ENCODE peak calls at places on chromosomes 13 and 19, in five cellular contexts. One of them, this sample, is unnamed.

GRCh38 chr19:17496337-17496997 is 15.0 kb upstream of the PGLS start:
- DNase-seq in CD8-positive, alpha-beta memory T cell: peak
- DNase-seq in sigmoid colon: peak
- DNase-seq in left ventricle myocardium inferior: peak
- DNase-seq in choroid plexus epithelial cell: peak
- DNase-seq in this sample: peak

GRCh38 chr13:24389506-24389905 is 80.1 kb downstream of the C1QTNF9 start:
- DNase-seq in CD8-positive, alpha-beta memory T cell: no peak
- DNase-seq in sigmoid colon: no peak
- DNase-seq in left ventricle myocardium inferior: no peak
- DNase-seq in choroid plexus epithelial cell: no peak
- DNase-seq in this sample: no peak

GRCh38 chr13:111945086-111945485 is 121.9 kb upstream of the SOX1 start:
- DNase-seq in CD8-positive, alpha-beta memory T cell: no peak
- DNase-seq in sigmoid colon: no peak
- DNase-seq in left ventricle myocardium inferior: no peak
- DNase-seq in choroid plexus epithelial cell: no peak
- DNase-seq in this sample: no peak

GRCh38 chr19:23520441-23520840 is 125.2 kb upstream of the ZNF91 start:
- DNase-seq in CD8-positive, alpha-beta memory T cell: no peak
- DNase-seq in sigmoid colon: no peak
- DNase-seq in left ventricle myocardium inferior: no peak
- DNase-seq in choroid plexus epithelial cell: no peak
- DNase-seq in this sample: no peak

GRCh38 chr13:78712866-78713265 is 53.9 kb upstream of the OBI1 start:
- DNase-seq in CD8-positive, alpha-beta memory T cell: no peak
- DNase-seq in sigmoid colon: no peak
- DNase-seq in left ventricle myocardium inferior: no peak
- DNase-seq in choroid plexus epithelial cell: no peak
- DNase-seq in this sample: no peak

GRCh38 chr13:37918116-37919100 is 48.8 kb upstream of the TRPC4 start:
- DNase-seq in CD8-positive, alpha-beta memory T cell: no peak
- DNase-seq in sigmoid colon: no peak
- DNase-seq in left ventricle myocardium inferior: no peak
- DNase-seq in choroid plexus epithelial cell: no peak
- DNase-seq in this sample: no peak

GRCh38 chr13:39249971-39250370 is 211.7 kb downstream of the NHLRC3 start:
- DNase-seq in CD8-positive, alpha-beta memory T cell: no peak
- DNase-seq in sigmoid colon: no peak
- DNase-seq in left ventricle myocardium inferior: no peak
- DNase-seq in choroid plexus epithelial cell: no peak
- DNase-seq in this sample: no peak

GRCh38 chr19:6765738-6766356 is 1.4 kb downstream of the SH2D3A start:
- DNase-seq in CD8-positive, alpha-beta memory T cell: no peak
- DNase-seq in sigmoid colon: no peak
- DNase-seq in left ventricle myocardium inferior: no peak
- DNase-seq in choroid plexus epithelial cell: no peak
- DNase-seq in this sample: no peak

GRCh38 chr19:18737954-18738351 is 53.2 kb downstream of the COMP start:
- DNase-seq in CD8-positive, alpha-beta memory T cell: no peak
- DNase-seq in sigmoid colon: no peak
- DNase-seq in left ventricle myocardium inferior: no peak
- DNase-seq in choroid plexus epithelial cell: no peak
- DNase-seq in this sample: no peak

GRCh38 chr19:6476155-6476895 is 5.3 kb downstream of the DENND1C start:
- DNase-seq in CD8-positive, alpha-beta memory T cell: peak
- DNase-seq in sigmoid colon: no peak
- DNase-seq in left ventricle myocardium inferior: peak
- DNase-seq in choroid plexus epithelial cell: peak
- DNase-seq in this sample: peak

GRCh38 chr13:70723732-70724131 is 615.5 kb upstream of the KLHL1 start:
- DNase-seq in CD8-positive, alpha-beta memory T cell: no peak
- DNase-seq in sigmoid colon: no peak
- DNase-seq in left ventricle myocardium inferior: no peak
- DNase-seq in choroid plexus epithelial cell: peak
- DNase-seq in this sample: no peak

GRCh38 chr13:26095338-26095737 is 43.5 kb upstream of the SHISA2 start:
- DNase-seq in CD8-positive, alpha-beta memory T cell: no peak
- DNase-seq in sigmoid colon: no peak
- DNase-seq in left ventricle myocardium inferior: no peak
- DNase-seq in choroid plexus epithelial cell: peak
- DNase-seq in this sample: no peak

GRCh38 chr19:46080561-46080960 is 39.8 kb upstream of the IGFL4 start:
- DNase-seq in CD8-positive, alpha-beta memory T cell: no peak
- DNase-seq in sigmoid colon: no peak
- DNase-seq in left ventricle myocardium inferior: no peak
- DNase-seq in choroid plexus epithelial cell: peak
- DNase-seq in this sample: peak

GRCh38 chr19:42313096-42313839 is at the start of gene TMEM145:
- DNase-seq in CD8-positive, alpha-beta memory T cell: no peak
- DNase-seq in sigmoid colon: no peak
- DNase-seq in left ventricle myocardium inferior: no peak
- DNase-seq in choroid plexus epithelial cell: peak
- DNase-seq in this sample: peak

GRCh38 chr13:108113407-108113806 is 101.9 kb downstream of the LIG4 start:
- DNase-seq in CD8-positive, alpha-beta memory T cell: no peak
- DNase-seq in sigmoid colon: no peak
- DNase-seq in left ventricle myocardium inferior: no peak
- DNase-seq in choroid plexus epithelial cell: no peak
- DNase-seq in this sample: no peak

GRCh38 chr13:108269601-108270328 is at the start of gene TNFSF13B:
- DNase-seq in CD8-positive, alpha-beta memory T cell: peak
- DNase-seq in sigmoid colon: peak
- DNase-seq in left ventricle myocardium inferior: peak
- DNase-seq in choroid plexus epithelial cell: peak
- DNase-seq in this sample: peak

GRCh38 chr13:62626771-62627170 is 1211.1 kb upstream of the PCDH20 start:
- DNase-seq in CD8-positive, alpha-beta memory T cell: no peak
- DNase-seq in sigmoid colon: no peak
- DNase-seq in left ventricle myocardium inferior: no peak
- DNase-seq in choroid plexus epithelial cell: peak
- DNase-seq in this sample: no peak

GRCh38 chr13:51870616-51871015 is 8.8 kb downstream of the CCDC70 start:
- DNase-seq in CD8-positive, alpha-beta memory T cell: no peak
- DNase-seq in sigmoid colon: no peak
- DNase-seq in left ventricle myocardium inferior: no peak
- DNase-seq in choroid plexus epithelial cell: no peak
- DNase-seq in this sample: no peak

GRCh38 chr13:51873419-51873818 is 11.7 kb downstream of the CCDC70 start:
- DNase-seq in CD8-positive, alpha-beta memory T cell: no peak
- DNase-seq in sigmoid colon: no peak
- DNase-seq in left ventricle myocardium inferior: no peak
- DNase-seq in choroid plexus epithelial cell: no peak
- DNase-seq in this sample: no peak

GRCh38 chr13:51879133-51879532 is 17.4 kb downstream of the CCDC70 start:
- DNase-seq in CD8-positive, alpha-beta memory T cell: no peak
- DNase-seq in sigmoid colon: no peak
- DNase-seq in left ventricle myocardium inferior: no peak
- DNase-seq in choroid plexus epithelial cell: no peak
- DNase-seq in this sample: no peak

GRCh38 chr13:51873837-51874236 is 12.1 kb downstream of the CCDC70 start:
- DNase-seq in CD8-positive, alpha-beta memory T cell: no peak
- DNase-seq in sigmoid colon: no peak
- DNase-seq in left ventricle myocardium inferior: no peak
- DNase-seq in choroid plexus epithelial cell: no peak
- DNase-seq in this sample: no peak

DNA sequence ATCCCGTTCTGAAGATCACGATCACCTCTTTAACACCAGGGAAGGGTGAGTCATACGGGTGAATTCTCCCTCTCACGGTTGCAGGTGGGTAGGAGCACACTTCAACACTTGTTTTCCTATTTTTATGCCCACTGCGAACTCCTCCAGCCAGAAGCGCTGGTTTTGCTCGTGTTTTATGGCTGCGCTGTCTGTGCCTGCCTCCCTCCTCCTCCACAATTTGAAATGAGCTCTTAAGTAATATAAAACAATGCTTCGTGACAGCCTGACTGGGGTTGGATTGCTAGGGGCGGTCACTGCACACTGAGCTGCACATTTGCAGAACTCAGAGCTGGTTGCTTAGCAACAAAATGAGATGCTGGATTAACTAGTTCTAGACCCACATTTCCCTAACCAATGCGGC is 12.9 kb downstream of the CCDC70 start:
- DNase-seq in CD8-positive, alpha-beta memory T cell: no peak
- DNase-seq in sigmoid colon: no peak
- DNase-seq in left ventricle myocardium inferior: no peak
- DNase-seq in choroid plexus epithelial cell: no peak
- DNase-seq in this sample: no peak
- H3K4me3 ChIP-seq in CD8-positive, alpha-beta memory T cell: no peak
- H3K4me3 ChIP-seq in sigmoid colon: no peak
- H3K4me3 ChIP-seq in left ventricle myocardium inferior: no peak
- H3K4me3 ChIP-seq in choroid plexus epithelial cell: no peak
- H3K4me3 ChIP-seq in this sample: no peak

GRCh38 chr19:47133021-47133471 is 2.4 kb downstream of the SAE1 start:
- DNase-seq in CD8-positive, alpha-beta memory T cell: no peak
- DNase-seq in sigmoid colon: no peak
- DNase-seq in left ventricle myocardium inferior: no peak
- DNase-seq in choroid plexus epithelial cell: no peak
- DNase-seq in this sample: no peak
- H3K4me3 ChIP-seq in CD8-positive, alpha-beta memory T cell: no peak
- H3K4me3 ChIP-seq in sigmoid colon: no peak
- H3K4me3 ChIP-seq in left ventricle myocardium inferior: no peak
- H3K4me3 ChIP-seq in choroid plexus epithelial cell: no peak
- H3K4me3 ChIP-seq in this sample: no peak

GRCh38 chr13:80989241-80989640 is 648.3 kb upstream of the SPRY2 start:
- DNase-seq in CD8-positive, alpha-beta memory T cell: no peak
- DNase-seq in sigmoid colon: no peak
- DNase-seq in left ventricle myocardium inferior: no peak
- DNase-seq in choroid plexus epithelial cell: no peak
- DNase-seq in this sample: peak

GRCh38 chr13:80988752-80989151 is 647.8 kb upstream of the SPRY2 start:
- DNase-seq in CD8-positive, alpha-beta memory T cell: no peak
- DNase-seq in sigmoid colon: no peak
- DNase-seq in left ventricle myocardium inferior: no peak
- DNase-seq in choroid plexus epithelial cell: no peak
- DNase-seq in this sample: no peak

GRCh38 chr13:80989770-80990169 is 648.8 kb upstream of the SPRY2 start:
- DNase-seq in CD8-positive, alpha-beta memory T cell: no peak
- DNase-seq in sigmoid colon: no peak
- DNase-seq in left ventricle myocardium inferior: no peak
- DNase-seq in choroid plexus epithelial cell: no peak
- DNase-seq in this sample: no peak
- H3K4me3 ChIP-seq in CD8-positive, alpha-beta memory T cell: no peak
- H3K4me3 ChIP-seq in sigmoid colon: no peak
- H3K4me3 ChIP-seq in left ventricle myocardium inferior: no peak
- H3K4me3 ChIP-seq in choroid plexus epithelial cell: no peak
- H3K4me3 ChIP-seq in this sample: no peak

GRCh38 chr19:33039815-33040214 is 24.9 kb downstream of the RHPN2 start:
- DNase-seq in CD8-positive, alpha-beta memory T cell: no peak
- DNase-seq in sigmoid colon: no peak
- DNase-seq in left ventricle myocardium inferior: no peak
- DNase-seq in choroid plexus epithelial cell: no peak
- DNase-seq in this sample: no peak

GRCh38 chr19:33039108-33039599 is 25.5 kb downstream of the RHPN2 start:
- DNase-seq in CD8-positive, alpha-beta memory T cell: no peak
- DNase-seq in sigmoid colon: no peak
- DNase-seq in left ventricle myocardium inferior: no peak
- DNase-seq in choroid plexus epithelial cell: no peak
- DNase-seq in this sample: no peak

GRCh38 chr19:33035461-33035860 is 29.2 kb downstream of the RHPN2 start:
- DNase-seq in CD8-positive, alpha-beta memory T cell: no peak
- DNase-seq in sigmoid colon: no peak
- DNase-seq in left ventricle myocardium inferior: no peak
- DNase-seq in choroid plexus epithelial cell: no peak
- DNase-seq in this sample: no peak

DNA sequence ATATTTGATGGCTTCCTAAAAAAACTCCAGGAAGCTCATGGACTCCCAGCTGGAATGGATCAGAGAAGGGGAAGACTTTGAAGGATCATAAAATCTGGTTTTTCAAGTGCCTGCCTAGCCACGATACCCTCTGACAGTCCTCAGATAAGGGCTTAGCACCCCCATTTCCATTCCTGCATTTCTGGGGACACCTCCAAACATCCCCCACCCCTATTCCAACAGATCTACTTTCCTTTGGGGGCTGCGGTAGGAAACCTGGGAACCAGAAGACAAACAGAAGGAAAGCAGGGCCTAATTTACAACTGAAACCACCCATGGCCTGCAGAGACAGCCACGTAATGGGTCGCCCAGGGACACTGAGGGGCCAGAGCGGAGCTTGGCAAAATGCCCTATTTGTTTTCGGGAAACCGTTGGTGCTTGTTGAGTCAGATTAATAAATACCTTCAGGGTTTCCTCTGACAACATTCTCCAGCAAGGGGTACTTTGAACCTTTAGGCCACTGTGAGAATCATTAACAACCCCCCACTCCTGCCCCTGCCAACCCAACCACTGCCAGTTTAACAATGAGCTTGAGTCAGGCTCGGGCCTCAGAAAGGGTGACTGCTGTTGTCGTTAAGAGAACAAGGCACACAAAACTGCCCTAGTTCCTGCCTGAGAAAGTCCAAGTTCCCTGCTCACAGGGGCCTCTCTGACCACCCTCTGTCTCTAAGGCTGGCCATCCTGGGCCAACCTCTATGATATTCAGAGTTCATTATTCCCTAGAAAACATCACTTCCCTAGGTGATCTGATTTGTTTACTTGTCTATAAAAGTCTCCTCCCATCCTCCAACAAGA is 23.5 kb downstream of the RHPN2 start:
- DNase-seq in CD8-positive, alpha-beta memory T cell: no peak
- DNase-seq in sigmoid colon: no peak
- DNase-seq in left ventricle myocardium inferior: no peak
- DNase-seq in choroid plexus epithelial cell: peak
- DNase-seq in this sample: peak
- H3K4me3 ChIP-seq in CD8-positive, alpha-beta memory T cell: no peak
- H3K4me3 ChIP-seq in sigmoid colon: no peak
- H3K4me3 ChIP-seq in left ventricle myocardium inferior: no peak
- H3K4me3 ChIP-seq in choroid plexus epithelial cell: no peak
- H3K4me3 ChIP-seq in this sample: no peak